ENCODE peak calls at places on chromosome X, in nine cellular contexts. U is frontal cortex; Y is T-cell; O is naive thymus-derived CD8-positive, alpha-beta T cell; I is MCF 10A; N is WTC11; F is effector memory CD4-positive, alpha-beta T cell; V is HAP-1; P is stimulated activated CD8-positive, alpha-beta memory T cell treated with anti-CD3 and anti-CD28 coated beads, Interleukin-7, amount 100 ng/mL, for 1 hour. H is an unnamed sample.

GRCh38 chrX:122770581-122770980 is 413.5 kb upstream of the GRIA3 start:
- DNase-seq in U (no peak), Y (no peak), O (no peak), I (no peak), N (no peak), F (no peak), V (peak), P (no peak), H (no peak)

GRCh38 chrX:140572724-140573123 is 67.9 kb upstream of the SOX3 start:
- DNase-seq in U (peak), Y (no peak), O (no peak), I (peak), N (peak), F (no peak), V (peak), P (no peak), H (peak)

GRCh38 chrX:154495472-154495922 is 5.1 kb upstream of the SLC10A3 start:
- DNase-seq in U (no peak), Y (no peak), O (no peak), I (no peak), N (no peak), F (no peak), V (no peak), P (no peak), H (no peak)

GRCh38 chrX:108199691-108200090 is 108.1 kb downstream of the ATG4A start:
- DNase-seq in U (no peak), Y (no peak), O (no peak), I (peak), N (peak), F (no peak), V (peak), P (no peak), H (peak)

GRCh38 chrX:9148626-9149385 is 114.9 kb upstream of the FAM9B start:
- DNase-seq in U (no peak), Y (no peak), O (no peak), I (peak), N (peak), F (no peak), V (no peak), P (no peak), H (peak)

GRCh38 chrX:103063918-103064434 is at the start of gene BEX1:
- DNase-seq in U (peak), Y (no peak), O (no peak), I (no peak), N (peak), F (no peak), V (no peak), P (no peak), H (peak)

GRCh38 chrX:45479196-45479834 is 278.6 kb upstream of the DIPK2B start:
- DNase-seq in U (no peak), Y (no peak), O (no peak), I (peak), N (no peak), F (no peak), V (no peak), P (no peak), H (no peak)

GRCh38 chrX:152070186-152070585 is 68.2 kb downstream of the MAGEA10 start:
- DNase-seq in U (no peak), Y (no peak), O (no peak), I (peak), N (no peak), F (no peak), V (no peak), P (no peak), H (no peak)

GRCh38 chrX:72576161-72576896 is 3.7 kb upstream of the HDAC8 start:
- DNase-seq in U (no peak), Y (no peak), O (no peak), I (peak), N (no peak), F (no peak), V (no peak), P (no peak), H (peak)

GRCh38 chrX:30793767-30794103 is 95.3 kb downstream of the TAB3 start:
- DNase-seq in U (no peak), Y (no peak), O (no peak), I (no peak), N (no peak), F (no peak), V (no peak), P (no peak), H (no peak)

GRCh38 chrX:130680164-130681035 is 222.6 kb downstream of the ENOX2 start:
- DNase-seq in U (no peak), Y (no peak), O (no peak), I (no peak), N (no peak), F (no peak), V (peak), P (no peak), H (no peak)

GRCh38 chrX:118872102-118872566 is 48.5 kb downstream of the ZCCHC12 start:
- DNase-seq in U (no peak), Y (no peak), O (no peak), I (peak), N (no peak), F (no peak), V (no peak), P (no peak), H (no peak)

GRCh38 chrX:120213438-120214265 is 37.0 kb upstream of the ZBTB33 start:
- DNase-seq in U (peak), Y (peak), O (peak), I (peak), N (peak), F (peak), V (peak), P (peak), H (peak)

H was measured in cardiac muscle cell.